ENCODE peak calls at places on chromosome 11, in eight cellular contexts. W is naive thymus-derived CD8-positive, alpha-beta T cell; R is Right ventricle myocardium superior; Y is fibroblast of lung; C is AG04450; J is COR-L47; L is IMR-90; P is activated naive CD4-positive, alpha-beta T cell. F is an unnamed sample.

GRCh38 chr11:44611687-44612437 is 46.4 kb downstream of the CD82 start:
- DNase-seq in P (no peak), J (no peak), W (peak; percentile 43), Y (peak; percentile 39), C (no peak), R (no peak), L (no peak), F (no peak)

GRCh38 chr11:103257360-103257759 is 148.1 kb downstream of the DYNC2H1 start:
- DNase-seq in W (no peak), R (no peak), P (no peak), L (peak; percentile 49), J (peak; percentile 13), Y (peak; percentile 31), C (no peak), F (no peak)

GRCh38 chr11:4514196-4514595 is 30.8 kb upstream of the OR52M1 start:
- DNase-seq in R (no peak), L (no peak), C (no peak), Y (no peak), P (no peak), J (no peak), W (no peak), F (no peak)

GRCh38 chr11:64447717-64448598 is 89.0 kb downstream of the RPS6KA4 start:
- DNase-seq in R (peak; percentile 64), W (no peak), P (no peak), L (peak; percentile 7), J (peak; percentile 24), C (no peak), Y (peak; percentile 13), F (no peak)

GRCh38 chr11:110296226-110297081 is at the start of gene RDX:
- DNase-seq in L (peak; percentile 63), J (peak; percentile 81), W (peak; percentile 21), Y (peak; percentile 85), P (peak; percentile 7), R (peak; percentile 85), C (peak; percentile 26), F (peak; percentile 27)

GRCh38 chr11:69637956-69638871 is 2.7 kb upstream of the CCND1 start:
- DNase-seq in W (no peak), L (peak; percentile 65), C (no peak), J (no peak), Y (peak; percentile 78), P (no peak), R (peak; percentile 71), F (no peak)

GRCh38 chr11:117498791-117499190 is 171.1 kb downstream of the CEP164 start:
- DNase-seq in L (no peak), Y (no peak), P (no peak), R (no peak), W (no peak), C (no peak), J (no peak), F (no peak)

GRCh38 chr11:5553347-5553746 is 5.0 kb upstream of the OR52H1 start:
- DNase-seq in J (no peak), C (no peak), R (no peak), P (no peak), Y (no peak), W (no peak), L (peak; percentile 10), F (no peak)

GRCh38 chr11:109856958-109857357 is 236.2 kb upstream of the ZC3H12C start:
- DNase-seq in R (no peak), C (no peak), L (peak; percentile 21), W (no peak), J (no peak), Y (peak; percentile 40), P (no peak), F (no peak)

GRCh38 chr11:45926001-45926401 is 3.5 kb downstream of the LARGE2 start:
- DNase-seq in R (peak; percentile 35), P (no peak), L (no peak), W (no peak), Y (no peak), J (no peak), C (no peak), F (no peak)